ENCODE peak calls at places on chromosomes 7 and 10, in four cellular contexts. V, U, X and S are unnamed samples.

GRCh38 chr7:80387634-80388033 is 124.2 kb downstream of the GNAT3 start:
- DNase-seq in V (no peak), U (no peak), X (no peak), S (peak)

GRCh38 chr7:107130487-107131220 is 38.1 kb upstream of the HBP1 start:
- DNase-seq in V (no peak), U (no peak), X (no peak), S (no peak)

GRCh38 chr10:59817806-59818205 is 64.6 kb upstream of the MRLN start:
- DNase-seq in V (peak), U (no peak), X (peak), S (peak)

GRCh38 chr10:43208147-43209063 is 58.5 kb downstream of the RASGEF1A start:
- DNase-seq in V (no peak), U (peak), X (no peak), S (no peak)

GRCh38 chr10:95674643-95675042 is 18.1 kb upstream of the ALDH18A1 start:
- DNase-seq in V (no peak), U (no peak), X (no peak), S (no peak)

GRCh38 chr10:83765711-83766110 is 373.6 kb upstream of the GHITM start:
- DNase-seq in V (no peak), U (no peak), X (no peak), S (no peak)

GRCh38 chr7:44735403-44736165 is 13.1 kb upstream of the ZMIZ2 start:
- DNase-seq in V (peak), U (no peak), X (no peak), S (peak)

GRCh38 chr10:10961078-10961477 is 56.6 kb upstream of the CELF2 start:
- DNase-seq in V (no peak), U (no peak), X (no peak), S (no peak)

GRCh38 chr10:30607814-30608213 is 21.7 kb downstream of the LYZL2 start:
- DNase-seq in V (no peak), U (no peak), X (no peak), S (no peak)

GRCh38 chr10:104333037-104333727 is 5.1 kb downstream of the ITPRIP start:
- DNase-seq in V (no peak), U (peak), X (peak), S (no peak)

GRCh38 chr10:122852261-122852660 is 6.6 kb upstream of the CUZD1 start:
- DNase-seq in V (no peak), U (no peak), X (no peak), S (peak)

GRCh38 chr10:116451956-116452720 is 24.5 kb downstream of the PNLIPRP3 start:
- DNase-seq in V (no peak), U (no peak), X (no peak), S (no peak)

GRCh38 chr7:127943541-127944521 is 87.4 kb downstream of the LRRC4 start:
- DNase-seq in V (peak), U (no peak), X (peak), S (no peak)

GRCh38 chr10:15478429-15478828 is 107.3 kb upstream of the FAM171A1 start:
- DNase-seq in V (no peak), U (no peak), X (no peak), S (no peak)

GRCh38 chr10:89478739-89479116 is 56.7 kb downstream of the SLC16A12 start:
- DNase-seq in V (peak), U (no peak), X (no peak), S (no peak)

GRCh38 chr7:150992833-150993302 is 2.1 kb downstream of the NOS3 start:
- DNase-seq in V (no peak), U (no peak), X (peak), S (peak)

GRCh38 chr7:139358541-139359365 is 941 bp upstream of the LUC7L2 start:
- DNase-seq in V (no peak), U (peak), X (peak), S (peak)

GRCh38 chr10:13865758-13866491 is 279.2 kb downstream of the PRPF18 start:
- DNase-seq in V (peak), U (no peak), X (no peak), S (peak)

GRCh38 chr10:121113385-121113696 is 262.2 kb downstream of the WDR11 start:
- DNase-seq in V (no peak), U (no peak), X (no peak), S (no peak)

GRCh38 chr7:48760528-48761265 is 163.7 kb upstream of the CDC14C start:
- DNase-seq in V (peak), U (no peak), X (no peak), S (no peak)

GRCh38 chr10:103781329-103782061 is 73.9 kb downstream of the SH3PXD2A start:
- DNase-seq in V (peak), U (no peak), X (no peak), S (peak)

GRCh38 chr7:127632276-127632910 is 14.5 kb upstream of the PAX4 start:
- DNase-seq in V (peak), U (no peak), X (no peak), S (peak)

GRCh38 chr7:137687556-137688280 is 159.1 kb downstream of the DGKI start:
- DNase-seq in V (peak), U (no peak), X (no peak), S (peak)

GRCh38 chr10:19719320-19719719 is 96.9 kb upstream of the PLXDC2 start:
- DNase-seq in V (peak), U (no peak), X (no peak), S (peak)

GRCh38 chr10:30374353-30374752 is 25.3 kb upstream of the MTPAP start:
- DNase-seq in V (no peak), U (no peak), X (no peak), S (no peak)

GRCh38 chr10:10780746-10781145 is 236.9 kb upstream of the CELF2 start:
- DNase-seq in V (peak), U (no peak), X (no peak), S (peak)

GRCh38 chr7:16564909-16565426 is 38.3 kb downstream of the LRRC72 start:
- DNase-seq in V (peak), U (no peak), X (no peak), S (peak)

GRCh38 chr10:60316029-60316428 is 73.6 kb downstream of the ANK3 start:
- DNase-seq in V (no peak), U (no peak), X (no peak), S (no peak)

GRCh38 chr7:101733713-101734475 is 83.5 kb upstream of the CUX1 start:
- DNase-seq in V (peak), U (no peak), X (peak), S (peak)

GRCh38 chr7:122397381-122397780 is 92.8 kb upstream of the FEZF1 start:
- DNase-seq in V (no peak), U (no peak), X (no peak), S (no peak)

GRCh38 chr7:11130601-11131000 is 156.9 kb downstream of the PHF14 start:
- DNase-seq in V (no peak), U (no peak), X (no peak), S (no peak)

GRCh38 chr7:66664590-66665293 is 36.1 kb downstream of the KCTD7 start:
- DNase-seq in V (no peak), U (no peak), X (no peak), S (no peak)

GRCh38 chr7:10181996-10182395 is 791.7 kb upstream of the PHF14 start:
- DNase-seq in V (no peak), U (no peak), X (no peak), S (no peak)

GRCh38 chr7:17633099-17633498 is 307.2 kb downstream of the SNX13 start:
- DNase-seq in V (peak), U (no peak), X (no peak), S (peak)

GRCh38 chr7:101963693-101964092 is 146.3 kb downstream of the CUX1 start:
- DNase-seq in V (no peak), U (no peak), X (no peak), S (no peak)

GRCh38 chr10:84211566-84211965 is 13.8 kb downstream of the LRIT2 start:
- DNase-seq in V (no peak), U (no peak), X (no peak), S (no peak)